ENCODE peak calls at places on chromosome 2, in eight cellular contexts. M is left ventricle myocardium superior, P is GM04504, W is NCI-H345, Q is H9, B is AG10803, N is WTC11, V is brain microvascular endothelial cell. E is an unnamed sample.

GRCh38 chr2:2848621-2849443 is 517.8 kb upstream of the MYT1L start:
- DNase-seq in P (no peak), Q (no peak), W (peak), B (no peak), N (peak), V (no peak), M (no peak), E (no peak)

GRCh38 chr2:151760139-151760650 is 25.9 kb upstream of the NEB start:
- DNase-seq in V (peak), N (no peak), W (no peak), M (no peak), P (no peak), Q (no peak), B (no peak), E (no peak)

GRCh38 chr2:120203341-120204021 is 19.7 kb downstream of the TMEM185B start:
- DNase-seq in W (no peak), Q (peak), P (no peak), V (no peak), N (no peak), M (no peak), B (no peak), E (no peak)

GRCh38 chr2:167355796-167356195 is 467.5 kb downstream of the XIRP2 start:
- DNase-seq in W (no peak), M (no peak), P (no peak), V (peak), N (no peak), B (no peak), Q (no peak), E (no peak)

GRCh38 chr2:29222381-29223179 is 107.4 kb downstream of the CLIP4 start:
- DNase-seq in P (no peak), B (no peak), W (no peak), Q (no peak), M (no peak), N (no peak), V (no peak), E (no peak)

GRCh38 chr2:84901593-84902120 is 3.8 kb upstream of the TMSB10 start:
- DNase-seq in B (peak), V (peak), Q (no peak), N (no peak), P (peak), W (no peak), M (no peak), E (peak)

GRCh38 chr2:88959480-88960204 is 268.2 kb downstream of the RPIA start:
- DNase-seq in P (no peak), W (no peak), V (no peak), Q (no peak), B (peak), M (no peak), N (no peak), E (no peak)

GRCh38 chr2:166042356-166042755 is 85.5 kb downstream of the SCN1A start:
- DNase-seq in Q (no peak), V (no peak), M (no peak), N (no peak), P (no peak), B (no peak), W (no peak), E (no peak)

GRCh38 chr2:241689306-241689705 is 2.7 kb upstream of the DTYMK start:
- DNase-seq in W (no peak), B (no peak), Q (no peak), V (no peak), M (no peak), N (no peak), P (no peak), E (no peak)

GRCh38 chr2:219460424-219460926 is 25.8 kb downstream of the SPEG start:
- DNase-seq in W (no peak), M (peak), N (peak), B (peak), Q (peak), V (no peak), P (no peak), E (no peak)

GRCh38 chr2:239157766-239158165 is 243.1 kb downstream of the HDAC4 start:
- DNase-seq in W (no peak), Q (peak), B (no peak), V (no peak), M (no peak), P (no peak), N (peak), E (no peak)

GRCh38 chr2:121539722-121540469 is 9.2 kb downstream of the RNU4ATAC start:
- DNase-seq in M (no peak), N (no peak), V (no peak), P (no peak), W (no peak), B (peak), Q (no peak), E (no peak)

GRCh38 chr2:170716851-170717598 is 1.9 kb downstream of the SP5 start:
- DNase-seq in P (no peak), N (peak), M (peak), V (no peak), Q (peak), B (peak), W (no peak), E (no peak)

GRCh38 chr2:219567791-219568361 is 3.5 kb downstream of the OBSL1 start:
- DNase-seq in B (no peak), M (no peak), V (no peak), W (no peak), Q (no peak), P (no peak), N (no peak), E (no peak)

GRCh38 chr2:9629222-9630000 is 1.4 kb downstream of the YWHAQ start:
- DNase-seq in Q (no peak), N (no peak), M (no peak), P (no peak), V (no peak), W (no peak), B (peak), E (peak)

GRCh38 chr2:121346407-121346806 is 61.4 kb upstream of the TFCP2L1 start:
- DNase-seq in P (no peak), W (no peak), V (no peak), B (no peak), Q (no peak), N (no peak), M (no peak), E (no peak)

GRCh38 chr2:19540739-19541503 is 182.5 kb upstream of the OSR1 start:
- DNase-seq in M (no peak), B (peak), V (peak), Q (no peak), P (peak), W (no peak), N (no peak), E (peak)

GRCh38 chr2:222017232-222017631 is 281.6 kb downstream of the PAX3 start:
- DNase-seq in M (no peak), Q (no peak), V (no peak), W (no peak), B (no peak), N (no peak), P (no peak), E (no peak)

GRCh38 chr2:45759310-45759851 is 107.9 kb downstream of the PRKCE start:
- DNase-seq in N (no peak), B (peak), P (peak), Q (no peak), M (peak), W (no peak), V (peak), E (no peak)

GRCh38 chr2:8966123-8966908 is 37.2 kb downstream of the MBOAT2 start:
- DNase-seq in M (no peak), Q (no peak), W (no peak), N (no peak), P (no peak), V (peak), B (peak), E (no peak)

GRCh38 chr2:132466428-132467028 is 49.9 kb downstream of the GPR39 start:
- DNase-seq in P (no peak), N (no peak), W (no peak), V (no peak), M (no peak), B (no peak), Q (no peak), E (no peak)

GRCh38 chr2:223369889-223370288 is 232.3 kb downstream of the SCG2 start:
- DNase-seq in W (no peak), Q (no peak), P (no peak), M (no peak), B (no peak), N (no peak), V (no peak), E (no peak)

GRCh38 chr2:241009601-241010530 is 11.4 kb downstream of the SNED1 start:
- DNase-seq in B (peak), V (peak), W (peak), N (peak), M (peak), P (peak), Q (peak), E (no peak)

GRCh38 chr2:176002684-176003225 is 688 bp upstream of the LNPK start:
- DNase-seq in Q (no peak), M (no peak), N (no peak), P (no peak), W (peak), B (peak), V (peak), E (no peak)

GRCh38 chr2:86593266-86593665 is 30.0 kb upstream of the CHMP3 start:
- DNase-seq in B (no peak), Q (no peak), V (no peak), P (no peak), W (no peak), M (no peak), N (no peak), E (no peak)

GRCh38 chr2:52995439-52995838 is 772.2 kb upstream of the CHAC2 start:
- DNase-seq in B (no peak), W (no peak), P (no peak), V (no peak), M (no peak), N (no peak), Q (no peak), E (no peak)

GRCh38 chr2:29446852-29447251 is 331.6 kb downstream of the CLIP4 start:
- DNase-seq in V (no peak), N (no peak), P (no peak), B (peak), Q (no peak), M (no peak), W (no peak), E (no peak)

GRCh38 chr2:6526093-6526824 is 339.4 kb downstream of the CMPK2 start:
- DNase-seq in B (no peak), W (peak), N (no peak), P (no peak), Q (peak), V (no peak), M (no peak), E (no peak)

GRCh38 chr2:126851756-126852155 is 46.9 kb upstream of the TEX51 start:
- DNase-seq in B (no peak), V (no peak), P (no peak), N (no peak), M (no peak), W (no peak), Q (no peak), E (no peak)

GRCh38 chr2:79040967-79041582 is 15.6 kb downstream of the REG3G start:
- DNase-seq in N (no peak), P (no peak), M (no peak), Q (no peak), B (no peak), V (no peak), W (peak), E (no peak)

GRCh38 chr2:43021791-43022500 is 204.5 kb downstream of the ZFP36L2 start:
- DNase-seq in Q (peak), N (peak), M (no peak), V (no peak), B (no peak), P (no peak), W (no peak), E (no peak)

GRCh38 chr2:239146011-239146641 is 254.7 kb downstream of the HDAC4 start:
- DNase-seq in N (no peak), W (no peak), P (no peak), V (no peak), M (no peak), B (no peak), Q (no peak), E (no peak)

GRCh38 chr2:33275689-33276444 is 200.6 kb upstream of the RASGRP3 start:
- DNase-seq in V (peak), P (peak), M (no peak), N (no peak), W (no peak), Q (no peak), B (peak), E (peak)